ENCODE peak calls at places on chromosomes 3 and 15, in seven cellular contexts. One of them, this sample, is unnamed.

GRCh38 chr3:152899306-152899705 is 64.4 kb downstream of the P2RY1 start:
- DNase-seq in cardiac fibroblast: no peak
- DNase-seq in dorsolateral prefrontal cortex: no peak
- DNase-seq in AG09319: no peak
- DNase-seq in breast epithelium: no peak
- DNase-seq in OCI-LY7: no peak
- DNase-seq in SK-N-SH: no peak
- DNase-seq in this sample: no peak

GRCh38 chr3:10471337-10471721 is 34.1 kb downstream of the ATP2B2 start:
- DNase-seq in dorsolateral prefrontal cortex: no peak
- DNase-seq in OCI-LY7: no peak
- DNase-seq in AG09319: no peak
- DNase-seq in SK-N-SH: no peak
- DNase-seq in breast epithelium: no peak
- DNase-seq in cardiac fibroblast: no peak
- DNase-seq in this sample: peak

GRCh38 chr15:25248583-25249235 is 190.1 kb downstream of the UBE3A start:
- DNase-seq in breast epithelium: peak
- DNase-seq in AG09319: no peak
- DNase-seq in cardiac fibroblast: no peak
- DNase-seq in OCI-LY7: no peak
- DNase-seq in dorsolateral prefrontal cortex: peak
- DNase-seq in SK-N-SH: no peak
- DNase-seq in this sample: no peak

GRCh38 chr3:124202754-124203153 is 210.8 kb upstream of the ROPN1 start:
- DNase-seq in SK-N-SH: peak
- DNase-seq in OCI-LY7: no peak
- DNase-seq in breast epithelium: no peak
- DNase-seq in AG09319: no peak
- DNase-seq in dorsolateral prefrontal cortex: no peak
- DNase-seq in cardiac fibroblast: no peak
- DNase-seq in this sample: no peak

GRCh38 chr3:165642761-165643432 is 194.3 kb downstream of the BCHE start:
- DNase-seq in cardiac fibroblast: peak
- DNase-seq in SK-N-SH: no peak
- DNase-seq in breast epithelium: peak
- DNase-seq in AG09319: peak
- DNase-seq in dorsolateral prefrontal cortex: no peak
- DNase-seq in OCI-LY7: no peak
- DNase-seq in this sample: no peak

GRCh38 chr3:43522702-43523362 is 99.0 kb downstream of the ANO10 start:
- DNase-seq in AG09319: no peak
- DNase-seq in SK-N-SH: no peak
- DNase-seq in dorsolateral prefrontal cortex: no peak
- DNase-seq in cardiac fibroblast: peak
- DNase-seq in breast epithelium: no peak
- DNase-seq in OCI-LY7: no peak
- DNase-seq in this sample: no peak

GRCh38 chr3:125150525-125151436 is 61.8 kb downstream of the SLC12A8 start:
- DNase-seq in dorsolateral prefrontal cortex: no peak
- DNase-seq in OCI-LY7: peak
- DNase-seq in AG09319: no peak
- DNase-seq in cardiac fibroblast: peak
- DNase-seq in breast epithelium: no peak
- DNase-seq in SK-N-SH: peak
- DNase-seq in this sample: peak

GRCh38 chr3:114527036-114527644 is 233.3 kb downstream of the TIGIT start:
- DNase-seq in dorsolateral prefrontal cortex: no peak
- DNase-seq in breast epithelium: no peak
- DNase-seq in AG09319: no peak
- DNase-seq in cardiac fibroblast: peak
- DNase-seq in SK-N-SH: peak
- DNase-seq in OCI-LY7: peak
- DNase-seq in this sample: no peak

GRCh38 chr3:192514754-192515660 is 212.3 kb downstream of the FGF12 start:
- DNase-seq in AG09319: no peak
- DNase-seq in OCI-LY7: no peak
- DNase-seq in cardiac fibroblast: no peak
- DNase-seq in SK-N-SH: peak
- DNase-seq in breast epithelium: no peak
- DNase-seq in dorsolateral prefrontal cortex: peak
- DNase-seq in this sample: peak

GRCh38 chr3:88572450-88572849 is 422.7 kb downstream of the C3orf38 start:
- DNase-seq in breast epithelium: no peak
- DNase-seq in OCI-LY7: no peak
- DNase-seq in AG09319: no peak
- DNase-seq in dorsolateral prefrontal cortex: no peak
- DNase-seq in SK-N-SH: no peak
- DNase-seq in cardiac fibroblast: no peak
- DNase-seq in this sample: no peak

GRCh38 chr3:17910922-17911321 is 168.5 kb upstream of the TBC1D5 start:
- DNase-seq in cardiac fibroblast: no peak
- DNase-seq in SK-N-SH: no peak
- DNase-seq in AG09319: no peak
- DNase-seq in breast epithelium: no peak
- DNase-seq in OCI-LY7: peak
- DNase-seq in dorsolateral prefrontal cortex: no peak
- DNase-seq in this sample: no peak

GRCh38 chr3:16426665-16427064 is 86.8 kb downstream of the RFTN1 start:
- DNase-seq in SK-N-SH: no peak
- DNase-seq in OCI-LY7: no peak
- DNase-seq in AG09319: no peak
- DNase-seq in dorsolateral prefrontal cortex: no peak
- DNase-seq in breast epithelium: no peak
- DNase-seq in cardiac fibroblast: peak
- DNase-seq in this sample: no peak

GRCh38 chr15:35723852-35724251 is 177.9 kb upstream of the DPH6 start:
- DNase-seq in breast epithelium: no peak
- DNase-seq in OCI-LY7: no peak
- DNase-seq in cardiac fibroblast: no peak
- DNase-seq in AG09319: no peak
- DNase-seq in dorsolateral prefrontal cortex: no peak
- DNase-seq in SK-N-SH: no peak
- DNase-seq in this sample: no peak

GRCh38 chr3:46461971-46462910 is 2.5 kb downstream of the LTF start:
- DNase-seq in SK-N-SH: no peak
- DNase-seq in breast epithelium: no peak
- DNase-seq in AG09319: no peak
- DNase-seq in dorsolateral prefrontal cortex: no peak
- DNase-seq in cardiac fibroblast: peak
- DNase-seq in OCI-LY7: no peak
- DNase-seq in this sample: no peak

GRCh38 chr15:39874890-39875549 is 45.0 kb downstream of the GPR176 start:
- DNase-seq in OCI-LY7: peak
- DNase-seq in breast epithelium: no peak
- DNase-seq in dorsolateral prefrontal cortex: no peak
- DNase-seq in AG09319: no peak
- DNase-seq in SK-N-SH: peak
- DNase-seq in cardiac fibroblast: peak
- DNase-seq in this sample: peak

GRCh38 chr3:188207941-188208750 is 54.2 kb downstream of the LPP start:
- DNase-seq in SK-N-SH: no peak
- DNase-seq in breast epithelium: peak
- DNase-seq in dorsolateral prefrontal cortex: no peak
- DNase-seq in AG09319: no peak
- DNase-seq in OCI-LY7: no peak
- DNase-seq in cardiac fibroblast: peak
- DNase-seq in this sample: no peak

GRCh38 chr3:16064660-16065414 is 109.6 kb upstream of the GALNT15 start:
- DNase-seq in cardiac fibroblast: peak
- DNase-seq in SK-N-SH: no peak
- DNase-seq in AG09319: peak
- DNase-seq in OCI-LY7: no peak
- DNase-seq in breast epithelium: peak
- DNase-seq in dorsolateral prefrontal cortex: peak
- DNase-seq in this sample: no peak

GRCh38 chr3:150379469-150379868 is 28.6 kb upstream of the TSC22D2 start:
- DNase-seq in dorsolateral prefrontal cortex: no peak
- DNase-seq in breast epithelium: no peak
- DNase-seq in cardiac fibroblast: no peak
- DNase-seq in SK-N-SH: no peak
- DNase-seq in OCI-LY7: no peak
- DNase-seq in AG09319: no peak
- DNase-seq in this sample: no peak

GRCh38 chr3:150385296-150386242 is 22.5 kb upstream of the TSC22D2 start:
- DNase-seq in SK-N-SH: no peak
- DNase-seq in cardiac fibroblast: no peak
- DNase-seq in breast epithelium: no peak
- DNase-seq in dorsolateral prefrontal cortex: no peak
- DNase-seq in OCI-LY7: peak
- DNase-seq in AG09319: no peak
- DNase-seq in this sample: no peak

GRCh38 chr3:150388468-150389418 is 19.4 kb upstream of the TSC22D2 start:
- DNase-seq in SK-N-SH: no peak
- DNase-seq in AG09319: no peak
- DNase-seq in dorsolateral prefrontal cortex: no peak
- DNase-seq in cardiac fibroblast: no peak
- DNase-seq in OCI-LY7: no peak
- DNase-seq in breast epithelium: no peak
- DNase-seq in this sample: no peak

GRCh38 chr3:150384517-150385212 is 23.4 kb upstream of the TSC22D2 start:
- DNase-seq in AG09319: no peak
- DNase-seq in SK-N-SH: no peak
- DNase-seq in dorsolateral prefrontal cortex: no peak
- DNase-seq in cardiac fibroblast: no peak
- DNase-seq in OCI-LY7: peak
- DNase-seq in breast epithelium: no peak
- DNase-seq in this sample: peak
- TF ChIP-seq CTCF in AG09319: no peak
- TF ChIP-seq CTCF in SK-N-SH: no peak
- TF ChIP-seq CTCF in dorsolateral prefrontal cortex: no peak
- TF ChIP-seq CTCF in cardiac fibroblast: peak
- TF ChIP-seq CTCF in OCI-LY7: peak
- TF ChIP-seq CTCF in breast epithelium: no peak
- TF ChIP-seq CTCF in this sample: peak

GRCh38 chr15:94858449-94858848 is 627.1 kb downstream of the MCTP2 start:
- DNase-seq in SK-N-SH: no peak
- DNase-seq in dorsolateral prefrontal cortex: no peak
- DNase-seq in breast epithelium: no peak
- DNase-seq in AG09319: no peak
- DNase-seq in OCI-LY7: no peak
- DNase-seq in cardiac fibroblast: no peak
- DNase-seq in this sample: no peak
- TF ChIP-seq CTCF in SK-N-SH: no peak
- TF ChIP-seq CTCF in dorsolateral prefrontal cortex: no peak
- TF ChIP-seq CTCF in breast epithelium: no peak
- TF ChIP-seq CTCF in AG09319: no peak
- TF ChIP-seq CTCF in OCI-LY7: no peak
- TF ChIP-seq CTCF in cardiac fibroblast: no peak
- TF ChIP-seq CTCF in this sample: no peak

DNA sequence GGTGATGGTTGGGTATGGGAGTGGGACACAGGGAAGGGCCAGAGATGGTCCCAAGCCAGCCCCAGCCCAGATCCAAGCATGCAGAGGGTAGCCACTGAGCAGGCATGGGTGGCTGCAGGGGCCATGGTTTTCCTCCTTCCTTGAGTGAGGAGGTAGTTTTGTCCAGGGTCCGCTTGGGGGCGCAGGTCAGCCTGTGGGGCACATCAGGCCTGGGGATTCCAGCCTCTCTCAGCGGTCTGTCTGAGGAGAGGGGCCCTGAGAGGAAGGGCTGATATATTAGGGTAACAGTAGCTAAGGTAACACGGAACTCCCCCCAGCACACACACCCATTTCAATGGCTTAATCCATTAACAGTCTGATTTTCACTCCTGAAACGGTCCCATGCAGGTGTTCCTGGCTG is 22.7 kb upstream of the LCTL start:
- DNase-seq in SK-N-SH: no peak
- DNase-seq in OCI-LY7: peak
- DNase-seq in dorsolateral prefrontal cortex: no peak
- DNase-seq in cardiac fibroblast: no peak
- DNase-seq in AG09319: no peak
- DNase-seq in breast epithelium: no peak
- DNase-seq in this sample: no peak
- TF ChIP-seq CTCF in SK-N-SH: no peak
- TF ChIP-seq CTCF in OCI-LY7: peak
- TF ChIP-seq CTCF in dorsolateral prefrontal cortex: no peak
- TF ChIP-seq CTCF in cardiac fibroblast: no peak
- TF ChIP-seq CTCF in AG09319: no peak
- TF ChIP-seq CTCF in breast epithelium: no peak
- TF ChIP-seq CTCF in this sample: no peak

GRCh38 chr15:55518641-55519040 is 10.6 kb upstream of the DNAAF4 start:
- DNase-seq in SK-N-SH: no peak
- DNase-seq in AG09319: no peak
- DNase-seq in cardiac fibroblast: no peak
- DNase-seq in OCI-LY7: no peak
- DNase-seq in breast epithelium: no peak
- DNase-seq in dorsolateral prefrontal cortex: no peak
- DNase-seq in this sample: no peak
- TF ChIP-seq CTCF in SK-N-SH: peak
- TF ChIP-seq CTCF in AG09319: no peak
- TF ChIP-seq CTCF in cardiac fibroblast: peak
- TF ChIP-seq CTCF in OCI-LY7: peak
- TF ChIP-seq CTCF in breast epithelium: no peak
- TF ChIP-seq CTCF in dorsolateral prefrontal cortex: peak
- TF ChIP-seq CTCF in this sample: peak

DNA sequence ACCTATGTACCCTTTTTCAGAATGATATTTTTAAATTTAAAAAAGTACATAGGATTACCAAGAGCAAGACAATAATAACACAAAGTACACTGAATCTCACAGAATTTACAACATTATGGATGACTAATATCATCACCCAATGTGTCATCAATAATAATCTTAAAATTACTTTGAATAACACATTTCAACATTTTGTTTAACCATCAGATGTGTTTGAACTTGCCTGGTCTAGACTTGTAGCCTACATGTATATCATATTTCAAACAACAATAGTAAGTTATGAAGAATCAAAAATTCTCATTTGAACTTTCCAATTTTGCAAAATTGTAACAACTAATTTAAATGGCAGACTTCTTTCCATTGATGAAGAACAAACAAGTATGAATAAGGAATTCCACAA is 15.1 kb downstream of the LRRC3B start:
- DNase-seq in cardiac fibroblast: no peak
- DNase-seq in AG09319: no peak
- DNase-seq in SK-N-SH: no peak
- DNase-seq in breast epithelium: no peak
- DNase-seq in dorsolateral prefrontal cortex: no peak
- DNase-seq in OCI-LY7: no peak
- DNase-seq in this sample: no peak
- TF ChIP-seq CTCF in cardiac fibroblast: no peak
- TF ChIP-seq CTCF in AG09319: no peak
- TF ChIP-seq CTCF in SK-N-SH: no peak
- TF ChIP-seq CTCF in breast epithelium: no peak
- TF ChIP-seq CTCF in dorsolateral prefrontal cortex: no peak
- TF ChIP-seq CTCF in OCI-LY7: no peak
- TF ChIP-seq CTCF in this sample: no peak

This sample was measured in neural crest cell.